ENCODE peak calls at places on chromosome 3, in six cellular contexts. S is IMR-90, E is sigmoid colon, D is A549, G is mucosa of descending colon, Q is heart left ventricle. O is an unnamed sample. For H3K9me3, the result is how much of the 10 kb centered on the place peaks cover.

GRCh38 chr3:141366285-141367037 is 1.8 kb upstream of the ZBTB38 start:
- DNase-seq in S (peak), E (peak), D (peak), G (peak), Q (peak), O (peak)

GRCh38 chr3:151460240-151460639 is 621 bp downstream of the IGSF10 start:
- DNase-seq in S (no peak), E (no peak), D (no peak), G (no peak), Q (no peak), O (no peak)

GRCh38 chr3:59660376-59660775 is 610.6 kb upstream of the CFAP20DC start:
- DNase-seq in S (peak), E (no peak), D (no peak), G (no peak), Q (no peak), O (no peak)

GRCh38 chr3:35758358-35758757 is 119.0 kb downstream of the ARPP21 start:
- DNase-seq in S (no peak), E (no peak), D (no peak), G (no peak), Q (no peak), O (no peak)

GRCh38 chr3:98521897-98522537 is 685 bp downstream of the CLDND1 start:
- DNase-seq in S (peak), E (peak), D (peak), G (peak), Q (peak), O (peak)

GRCh38 chr3:172092658-172093057 is 53.3 kb downstream of the FNDC3B start:
- DNase-seq in S (no peak), E (no peak), D (no peak), G (no peak), Q (no peak), O (no peak)

GRCh38 chr3:16362781-16363180 is 97.8 kb downstream of the OXNAD1 start:
- DNase-seq in S (peak), E (no peak), D (no peak), G (no peak), Q (no peak), O (no peak)

GRCh38 chr3:30245805-30246622 is 360.4 kb upstream of the TGFBR2 start:
- DNase-seq in S (no peak), E (no peak), D (no peak), G (no peak), Q (no peak), O (no peak)

GRCh38 chr3:123941150-123941941 is 19.7 kb downstream of the CCDC14 start:
- DNase-seq in S (no peak), E (no peak), D (no peak), G (no peak), Q (no peak), O (no peak)

GRCh38 chr3:152209060-152209459 is 59.7 kb upstream of the MBNL1 start:
- DNase-seq in S (no peak), E (no peak), D (no peak), G (no peak), Q (no peak), O (no peak)

GRCh38 chr3:113791381-113791780 is 44.5 kb downstream of the ATP6V1A start:
- DNase-seq in S (peak), E (no peak), D (no peak), G (no peak), Q (no peak), O (no peak)

GRCh38 chr3:64815195-64815627 is 127.4 kb upstream of the ADAMTS9 start:
- DNase-seq in S (peak), E (no peak), D (no peak), G (no peak), Q (peak), O (no peak)

GRCh38 chr3:140553591-140553990 is 124.3 kb upstream of the TRIM42 start:
- DNase-seq in S (no peak), E (no peak), D (no peak), G (no peak), Q (no peak), O (no peak)

GRCh38 chr3:16897254-16897926 is 12.6 kb downstream of the PLCL2 start:
- DNase-seq in S (peak), E (no peak), D (no peak), G (peak), Q (no peak), O (no peak)

GRCh38 chr3:128999104-128999503 is 2.0 kb upstream of the EFCC1 start:
- DNase-seq in S (no peak), E (no peak), D (no peak), G (no peak), Q (no peak), O (no peak)

GRCh38 chr3:150823277-150823676 is 60.3 kb upstream of the SIAH2 start:
- DNase-seq in S (no peak), E (no peak), D (no peak), G (no peak), Q (no peak), O (no peak)

DNA sequence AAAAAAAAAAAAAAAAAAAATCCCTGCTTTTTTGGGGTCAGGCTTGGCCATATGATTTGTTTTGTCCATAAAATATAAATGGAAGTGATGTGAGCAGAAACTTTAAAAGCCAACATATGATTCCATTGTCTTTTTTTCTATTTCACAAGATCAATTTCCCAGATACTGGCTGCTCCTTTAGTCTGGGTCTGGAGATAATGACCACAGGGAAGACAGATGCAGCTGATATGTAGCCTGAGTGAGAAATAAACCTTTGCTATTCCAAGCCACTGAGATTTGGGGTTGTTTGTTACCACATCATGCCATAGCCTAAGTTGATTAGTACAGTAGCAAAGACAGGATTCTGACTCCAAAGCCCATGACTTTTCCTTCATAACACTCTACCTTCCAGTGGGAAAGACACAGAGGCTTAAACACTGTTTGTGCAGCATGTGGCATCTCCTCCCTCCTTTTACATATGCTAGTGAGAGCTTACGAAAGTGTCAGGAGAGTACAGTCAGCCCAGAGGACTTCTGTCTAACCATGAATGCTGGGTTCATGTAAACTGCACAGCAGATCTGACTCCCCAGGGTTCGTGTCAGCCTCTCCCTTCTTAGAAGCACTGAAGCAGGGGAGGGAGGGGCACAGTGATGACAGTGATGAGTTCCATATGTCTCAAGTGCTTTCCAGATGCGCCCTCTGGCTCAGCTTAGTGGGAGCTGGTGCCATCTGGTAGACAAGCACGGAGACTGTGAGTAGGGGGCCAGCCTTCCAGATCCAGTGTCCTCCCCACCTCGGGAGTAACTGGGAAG is 36.7 kb upstream of the SLC7A14 start:
- DNase-seq in S (peak), E (peak), D (no peak), G (peak), Q (peak), O (no peak)
- TF ChIP-seq CTCF in S (peak), E (no peak), D (no peak), G (no peak), Q (peak), O (no peak)

DNA sequence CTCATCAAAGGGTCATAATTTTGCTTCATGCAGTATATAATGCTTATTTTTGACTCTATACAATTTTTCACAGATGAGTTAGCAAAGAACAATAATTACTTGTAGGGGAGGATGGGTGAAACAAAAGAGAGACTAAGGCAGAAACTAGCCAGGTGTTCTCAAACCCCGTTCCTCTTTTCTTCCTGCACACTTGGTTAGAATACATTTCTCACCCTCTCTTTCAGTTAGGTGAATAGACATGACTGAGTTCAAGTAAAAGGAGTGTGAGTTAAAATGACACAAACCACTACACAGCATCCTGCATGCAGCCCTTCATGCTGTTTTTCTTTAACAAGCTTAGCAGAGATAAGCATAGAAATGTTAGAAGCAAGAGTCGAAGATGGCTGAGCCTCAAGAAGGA is 922.2 kb downstream of the TBL1XR1 start:
- DNase-seq in S (no peak), E (no peak), D (no peak), G (no peak), Q (no peak), O (no peak)
- H3K9me3 ChIP-seq in S (under half), E (under half), D (under half), G (under half), Q (under half), O (under half)

DNA sequence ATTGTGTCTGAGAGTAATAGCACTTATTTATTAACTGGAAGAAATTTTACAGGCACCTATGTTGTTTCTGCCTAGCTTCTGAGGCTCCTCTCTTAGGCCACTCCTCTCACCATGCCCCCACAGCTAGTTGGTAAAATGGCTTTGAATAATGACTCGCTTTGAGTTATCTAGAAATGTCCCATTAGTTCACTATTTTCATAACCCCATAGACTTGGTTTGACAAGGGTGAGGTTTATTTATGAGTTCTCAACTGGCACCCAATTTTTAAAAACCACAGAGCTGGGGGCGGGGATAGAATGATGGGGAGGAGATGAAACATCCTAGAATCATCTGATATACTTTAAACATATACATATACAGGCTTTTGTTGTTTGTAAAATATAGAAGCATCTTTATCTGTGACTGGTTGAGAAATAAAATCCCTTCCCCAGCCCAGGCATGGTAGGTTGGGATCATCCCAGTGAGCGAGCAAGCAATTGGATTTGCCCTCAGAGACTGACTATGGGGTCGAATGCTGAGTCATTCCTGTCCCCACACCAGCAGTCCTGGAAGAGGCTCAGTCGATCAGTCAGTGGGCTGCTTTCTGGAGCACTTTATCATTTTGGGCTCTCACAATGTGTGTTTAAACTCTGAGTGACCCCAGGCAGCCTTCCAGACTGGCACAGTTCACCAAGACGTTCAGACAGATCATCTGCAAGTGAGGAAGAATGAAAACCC is 60.2 kb upstream of the TSEN2 start:
- DNase-seq in S (peak), E (no peak), D (no peak), G (no peak), Q (no peak), O (no peak)
- TF ChIP-seq CTCF in S (no peak), E (no peak), D (no peak), G (no peak), Q (no peak), O (no peak)

GRCh38 chr3:4493008-4493930 is at the start of gene ITPR1:
- DNase-seq in S (peak), E (peak), D (peak), G (peak), Q (peak), O (peak)
- H3K9me3 ChIP-seq in S (under half), E (under half), D (under half), G (under half), Q (under half), O (under half)

DNA sequence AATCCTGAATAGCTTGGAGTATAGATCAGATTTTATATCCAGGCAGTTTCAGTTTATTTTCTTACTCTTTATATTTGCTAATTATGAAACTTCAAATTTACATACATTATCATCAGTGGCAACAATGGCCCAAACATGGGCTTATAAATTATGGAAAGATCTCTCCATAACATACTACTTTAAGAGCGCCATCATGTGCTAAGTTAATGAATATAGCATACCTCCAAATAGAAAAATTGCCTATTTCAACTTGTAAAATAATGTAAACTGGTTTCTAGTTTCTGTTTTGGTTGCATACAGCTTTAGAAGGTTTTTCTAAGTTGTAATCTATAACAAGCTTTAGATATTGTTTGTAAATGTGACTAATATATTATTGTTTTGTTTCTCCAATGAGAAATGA is 531.3 kb upstream of the UBE2E2 start:
- DNase-seq in S (no peak), E (no peak), D (no peak), G (no peak), Q (no peak), O (no peak)
- TF ChIP-seq CTCF in S (no peak), E (no peak), D (no peak), G (no peak), Q (no peak), O (no peak)

O was measured in RWPE2.